ENCODE peak calls at places on chromosome 18, in four cellular contexts. S is brain microvascular endothelial cell, W is suprapubic skin, L is AG04450. N is an unnamed sample.

GRCh38 chr18:55833543-55833942 is 245.6 kb upstream of the TCF4 start:
- DNase-seq in S (peak), W (no peak), L (peak), N (peak)

GRCh38 chr18:3481696-3482210 is 31.8 kb downstream of the TGIF1 start:
- DNase-seq in S (no peak), W (no peak), L (peak), N (no peak)

GRCh38 chr18:79900610-79901570 is 50.6 kb downstream of the SLC66A2 start:
- DNase-seq in S (no peak), W (peak), L (no peak), N (no peak)

GRCh38 chr18:45628979-45629958 is 14.0 kb downstream of the SLC14A2 start:
- DNase-seq in S (peak), W (no peak), L (no peak), N (peak)

GRCh38 chr18:61475931-61476330 is 142.7 kb downstream of the CDH20 start:
- DNase-seq in S (no peak), W (no peak), L (no peak), N (no peak)

GRCh38 chr18:5717241-5717640 is 173.4 kb upstream of the EPB41L3 start:
- DNase-seq in S (no peak), W (no peak), L (no peak), N (no peak)

GRCh38 chr18:48263913-48264506 is 145.2 kb downstream of the ZBTB7C start:
- DNase-seq in S (no peak), W (no peak), L (no peak), N (no peak)

GRCh38 chr18:41871229-41872000 is 83.6 kb upstream of the PIK3C3 start:
- DNase-seq in S (peak), W (no peak), L (no peak), N (no peak)

GRCh38 chr18:4581966-4582365 is 126.9 kb upstream of the DLGAP1 start:
- DNase-seq in S (no peak), W (no peak), L (no peak), N (no peak)

GRCh38 chr18:58454406-58455061 is 174.4 kb downstream of the ALPK2 start:
- DNase-seq in S (no peak), W (no peak), L (no peak), N (no peak)

GRCh38 chr18:34995746-34996145 is 45.5 kb upstream of the MAPRE2 start:
- DNase-seq in S (no peak), W (no peak), L (no peak), N (no peak)

GRCh38 chr18:78883501-78883900 is 96.1 kb upstream of the SALL3 start:
- DNase-seq in S (no peak), W (no peak), L (no peak), N (no peak)

GRCh38 chr18:12742453-12742852 is 39.6 kb downstream of the PSMG2 start:
- DNase-seq in S (peak), W (no peak), L (peak), N (peak)

GRCh38 chr18:79935925-79936324 is 15.5 kb downstream of the SLC66A2 start:
- DNase-seq in S (no peak), W (peak), L (no peak), N (no peak)

GRCh38 chr18:79197531-79197930 is 128.3 kb downstream of the ATP9B start:
- DNase-seq in S (no peak), W (no peak), L (no peak), N (no peak)

GRCh38 chr18:12283256-12283655 is 24.8 kb upstream of the TUBB6 start:
- DNase-seq in S (peak), W (no peak), L (no peak), N (peak)

GRCh38 chr18:12287131-12287681 is 20.8 kb upstream of the TUBB6 start:
- DNase-seq in S (no peak), W (peak), L (no peak), N (no peak)

GRCh38 chr18:12819822-12820221 is 64.2 kb downstream of the PTPN2 start:
- DNase-seq in S (no peak), W (no peak), L (no peak), N (peak)

GRCh38 chr18:13608791-13609552 is 117.4 kb downstream of the FAM210A start:
- DNase-seq in S (no peak), W (no peak), L (no peak), N (no peak)

GRCh38 chr18:33755918-33756590 is 178.0 kb downstream of the ASXL3 start:
- DNase-seq in S (peak), W (no peak), L (peak), N (peak)

GRCh38 chr18:61953161-61953560 is 60.4 kb upstream of the RNF152 start:
- DNase-seq in S (no peak), W (no peak), L (no peak), N (no peak)

GRCh38 chr18:22108674-22109073 is 60.7 kb upstream of the GATA6 start:
- DNase-seq in S (no peak), W (no peak), L (no peak), N (peak)

GRCh38 chr18:28684746-28685145 is 507.8 kb upstream of the CDH2 start:
- DNase-seq in S (no peak), W (no peak), L (no peak), N (peak)

GRCh38 chr18:54173980-54174611 is 50.4 kb downstream of the MBD2 start:
- DNase-seq in S (no peak), W (no peak), L (no peak), N (no peak)

GRCh38 chr18:23812566-23813440 is 123.5 kb downstream of the LAMA3 start:
- DNase-seq in S (no peak), W (no peak), L (no peak), N (peak)

GRCh38 chr18:37381554-37381953 is 184.0 kb downstream of the CELF4 start:
- DNase-seq in S (no peak), W (no peak), L (no peak), N (no peak)

GRCh38 chr18:9737814-9738160 is 29.7 kb downstream of the RAB31 start:
- DNase-seq in S (no peak), W (peak), L (no peak), N (peak)

GRCh38 chr18:24326211-24326610 is 71.4 kb downstream of the OSBPL1A start:
- DNase-seq in S (no peak), W (no peak), L (no peak), N (no peak)

GRCh38 chr18:48934708-48935432 is 15.9 kb downstream of the SMAD7 start:
- DNase-seq in S (no peak), W (no peak), L (no peak), N (no peak)

GRCh38 chr18:50104421-50104820 is 90.5 kb downstream of the MYO5B start:
- DNase-seq in S (no peak), W (no peak), L (no peak), N (no peak)

GRCh38 chr18:62281684-62282083 is 43.4 kb upstream of the TNFRSF11A start:
- DNase-seq in S (peak), W (no peak), L (peak), N (peak)

GRCh38 chr18:51525453-51526225 is 328.2 kb upstream of the MEX3C start:
- DNase-seq in S (no peak), W (no peak), L (no peak), N (no peak)

GRCh38 chr18:58180738-58181353 is 136.8 kb downstream of the NEDD4L start:
- DNase-seq in S (peak), W (no peak), L (peak), N (peak)

GRCh38 chr18:464311-464659 is 36.2 kb downstream of the COLEC12 start:
- DNase-seq in S (no peak), W (no peak), L (no peak), N (no peak)

GRCh38 chr18:9137168-9138066 is 836 bp downstream of the ANKRD12 start:
- DNase-seq in S (peak), W (no peak), L (peak), N (peak)

GRCh38 chr18:23137093-23137640 is 1.9 kb downstream of the CABLES1 start:
- DNase-seq in S (no peak), W (no peak), L (no peak), N (no peak)

GRCh38 chr18:67496469-67496868 is 20.1 kb downstream of the DSEL start:
- DNase-seq in S (no peak), W (no peak), L (no peak), N (no peak)

DNA sequence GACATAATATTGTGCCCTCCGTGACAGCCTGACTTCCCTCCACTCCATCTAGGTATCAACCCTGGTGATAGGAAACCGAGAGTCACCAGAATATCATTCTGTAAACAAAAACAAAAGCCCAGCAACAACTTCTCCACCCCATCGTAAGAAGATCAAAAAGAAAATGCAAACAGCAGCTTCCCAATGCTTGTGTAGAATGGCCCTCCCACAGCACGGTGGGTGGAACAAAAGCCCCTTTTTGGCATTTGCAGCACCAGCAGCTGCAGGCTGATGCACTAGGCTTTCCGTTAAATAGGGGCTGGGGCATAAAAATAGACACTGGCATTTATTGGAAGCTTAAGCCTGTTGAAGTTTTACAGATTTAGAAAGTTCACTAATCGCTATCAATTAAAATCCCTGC is 513.0 kb downstream of the GALR1 start:
- DNase-seq in S (no peak), W (no peak), L (no peak), N (no peak)
- TF ChIP-seq CTCF in S (no peak), W (no peak), L (no peak), N (no peak)

DNA sequence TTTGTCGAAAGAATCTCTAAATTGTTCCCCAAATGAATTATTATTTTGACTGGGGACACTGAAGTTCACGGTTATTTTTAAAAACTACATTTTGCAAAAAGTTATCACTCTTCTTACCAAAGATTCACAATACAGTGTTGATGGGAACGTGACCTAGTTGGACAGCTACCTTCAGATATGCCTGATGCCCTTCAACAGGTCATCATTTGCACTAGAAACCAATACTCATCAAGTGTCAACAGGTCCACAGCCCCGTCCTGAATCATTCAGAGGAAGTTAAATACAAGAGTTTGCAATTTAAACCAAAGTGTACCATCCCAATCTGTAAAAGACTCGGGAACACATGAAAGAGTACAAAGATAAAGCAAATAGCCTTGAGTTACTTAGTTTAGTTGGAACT is 28.3 kb downstream of the BCL2 start:
- DNase-seq in S (no peak), W (no peak), L (no peak), N (no peak)
- H3K4me3 ChIP-seq in S (no peak), W (no peak), L (no peak), N (no peak)

GRCh38 chr18:75859533-75859932 is 432.0 kb upstream of the SMIM21 start:
- DNase-seq in S (no peak), W (no peak), L (no peak), N (no peak)

GRCh38 chr18:75857558-75857957 is 430.1 kb upstream of the SMIM21 start:
- DNase-seq in S (no peak), W (no peak), L (no peak), N (no peak)

GRCh38 chr18:75858754-75859153 is 431.3 kb upstream of the SMIM21 start:
- DNase-seq in S (no peak), W (no peak), L (no peak), N (no peak)

GRCh38 chr18:75854808-75855207 is 427.3 kb upstream of the SMIM21 start:
- DNase-seq in S (no peak), W (no peak), L (no peak), N (no peak)

GRCh38 chr18:75854174-75854573 is 426.7 kb upstream of the SMIM21 start:
- DNase-seq in S (no peak), W (no peak), L (no peak), N (no peak)
- TF ChIP-seq CTCF in S (peak), W (no peak), L (peak), N (peak)

GRCh38 chr18:59921384-59921891 is 21.6 kb downstream of the PMAIP1 start:
- DNase-seq in S (no peak), W (no peak), L (no peak), N (no peak)
- H3K4me3 ChIP-seq in S (no peak), W (no peak), L (no peak), N (no peak)

GRCh38 chr18:25921677-25922421 is 168.6 kb downstream of the SS18 start:
- DNase-seq in S (peak), W (no peak), L (no peak), N (no peak)
- TF ChIP-seq CTCF in S (peak), W (no peak), L (peak), N (peak)

N was measured in astrocyte of the spinal cord.